ENCODE peak calls at places on chromosomes 11 and 22, in five cellular contexts. One of them, this sample, is unnamed.
A peak's percentile ranks its signal among the peaks of the same experiment; 100 is the strongest.

GRCh38 chr22:22366478-22366988 is 121.9 kb downstream of the VPREB1 start:
- DNase-seq in mesenchymal stem cell: no peak
- DNase-seq in A549: no peak
- DNase-seq in iPS DF 6.9: no peak
- DNase-seq in OCI-LY7: peak; percentile 63
- DNase-seq in this sample: no peak

GRCh38 chr11:70304208-70304603 is 33.7 kb downstream of the PPFIA1 start:
- DNase-seq in mesenchymal stem cell: no peak
- DNase-seq in A549: no peak
- DNase-seq in iPS DF 6.9: no peak
- DNase-seq in OCI-LY7: no peak
- DNase-seq in this sample: no peak

GRCh38 chr22:50507991-50508884 is at the start of gene NCAPH2:
- DNase-seq in mesenchymal stem cell: peak; percentile 96
- DNase-seq in A549: peak; percentile 85
- DNase-seq in iPS DF 6.9: peak; percentile 93
- DNase-seq in OCI-LY7: peak; percentile 99
- DNase-seq in this sample: peak; percentile 94

GRCh38 chr11:116420030-116420429 is 352.8 kb downstream of the BUD13 start:
- DNase-seq in mesenchymal stem cell: no peak
- DNase-seq in A549: no peak
- DNase-seq in iPS DF 6.9: no peak
- DNase-seq in OCI-LY7: no peak
- DNase-seq in this sample: no peak

GRCh38 chr11:19200410-19201201 is 1.2 kb downstream of the CSRP3 start:
- DNase-seq in mesenchymal stem cell: no peak
- DNase-seq in A549: no peak
- DNase-seq in iPS DF 6.9: no peak
- DNase-seq in OCI-LY7: no peak
- DNase-seq in this sample: no peak

GRCh38 chr22:34099278-34099677 is 179.0 kb upstream of the LARGE1 start:
- DNase-seq in mesenchymal stem cell: no peak
- DNase-seq in A549: no peak
- DNase-seq in iPS DF 6.9: no peak
- DNase-seq in OCI-LY7: no peak
- DNase-seq in this sample: no peak

GRCh38 chr11:86244063-86244521 is 461 bp upstream of the EED start:
- DNase-seq in mesenchymal stem cell: no peak
- DNase-seq in A549: peak; percentile 93
- DNase-seq in iPS DF 6.9: no peak
- DNase-seq in OCI-LY7: peak; percentile 92
- DNase-seq in this sample: peak; percentile 80

GRCh38 chr11:117337061-117337460 is 9.4 kb downstream of the CEP164 start:
- DNase-seq in mesenchymal stem cell: no peak
- DNase-seq in A549: no peak
- DNase-seq in iPS DF 6.9: no peak
- DNase-seq in OCI-LY7: no peak
- DNase-seq in this sample: no peak

GRCh38 chr22:45101828-45102227 is 61.9 kb upstream of the NUP50 start:
- DNase-seq in mesenchymal stem cell: peak; percentile 56
- DNase-seq in A549: peak; percentile 34
- DNase-seq in iPS DF 6.9: peak; percentile 73
- DNase-seq in OCI-LY7: peak; percentile 77
- DNase-seq in this sample: no peak

GRCh38 chr11:87712802-87713202 is 462.4 kb downstream of the RAB38 start:
- DNase-seq in mesenchymal stem cell: no peak
- DNase-seq in A549: no peak
- DNase-seq in iPS DF 6.9: peak; percentile 20
- DNase-seq in OCI-LY7: peak; percentile 3
- DNase-seq in this sample: no peak

DNA sequence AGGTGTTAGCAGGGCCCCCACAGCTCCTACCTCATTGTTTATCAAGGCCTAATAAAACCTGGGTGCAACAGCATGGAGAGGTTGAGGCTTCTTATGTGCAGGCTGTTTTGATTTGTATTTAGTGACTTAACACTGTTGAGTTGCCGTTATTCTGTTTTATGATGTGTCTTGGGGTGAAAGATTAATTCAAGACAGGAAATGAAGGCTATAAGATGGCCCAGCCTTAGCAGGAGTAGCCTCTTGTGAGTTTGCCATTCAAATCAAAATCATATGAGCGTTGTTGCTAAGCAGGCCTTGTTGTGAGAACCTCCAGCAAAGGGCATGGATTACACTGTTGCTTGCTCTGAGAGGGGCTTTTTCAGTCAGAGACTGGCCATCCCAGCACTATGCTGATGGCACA is 31.8 kb downstream of the MICAL2 start:
- DNase-seq in mesenchymal stem cell: no peak
- DNase-seq in A549: no peak
- DNase-seq in iPS DF 6.9: no peak
- DNase-seq in OCI-LY7: no peak
- DNase-seq in this sample: no peak
- H3K4me1 ChIP-seq in mesenchymal stem cell: peaks cover 19% of the 10 kb centered on the region
- H3K4me1 ChIP-seq in A549: peaks cover 43% of the 10 kb centered on the region
- H3K4me1 ChIP-seq in iPS DF 6.9: no peaks in the 10 kb centered on the region
- H3K4me1 ChIP-seq in OCI-LY7: no peaks in the 10 kb centered on the region
- H3K4me1 ChIP-seq in this sample: no peaks in the 10 kb centered on the region

GRCh38 chr22:49040754-49041467 is 786.8 kb downstream of the BRD1 start:
- DNase-seq in mesenchymal stem cell: no peak
- DNase-seq in A549: no peak
- DNase-seq in iPS DF 6.9: no peak
- DNase-seq in OCI-LY7: no peak
- DNase-seq in this sample: peak; percentile 21
- H3K9me3 ChIP-seq in mesenchymal stem cell: no peaks in the 10 kb centered on the region
- H3K9me3 ChIP-seq in A549: no peaks in the 10 kb centered on the region
- H3K9me3 ChIP-seq in iPS DF 6.9: peaks cover 47% of the 10 kb centered on the region
- H3K9me3 ChIP-seq in OCI-LY7: peaks cover 5% of the 10 kb centered on the region
- H3K9me3 ChIP-seq in this sample: no peaks in the 10 kb centered on the region

DNA sequence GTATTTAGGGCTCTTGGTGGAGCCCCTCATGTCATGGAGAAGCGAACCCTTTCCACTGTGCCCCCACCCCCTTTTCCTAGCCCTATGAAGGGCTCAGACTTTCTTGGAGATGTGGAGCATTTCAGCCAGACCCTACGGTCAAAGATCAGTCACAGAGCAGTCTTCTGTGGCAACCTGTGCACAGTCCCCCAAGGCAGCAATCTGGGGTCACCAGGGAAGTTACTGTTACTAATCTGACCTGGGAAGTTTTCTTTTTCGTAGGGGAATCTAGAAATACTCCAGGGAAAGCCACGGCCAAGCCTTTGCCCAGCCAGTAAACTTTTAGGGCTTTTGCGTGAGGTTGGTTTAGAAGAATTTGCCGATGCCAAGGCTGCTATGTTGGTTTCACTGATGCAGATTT is 50.6 kb downstream of the ZBTB16 start:
- DNase-seq in mesenchymal stem cell: no peak
- DNase-seq in A549: no peak
- DNase-seq in iPS DF 6.9: no peak
- DNase-seq in OCI-LY7: no peak
- DNase-seq in this sample: no peak
- H3K4me3 ChIP-seq in mesenchymal stem cell: no peak overlapping the region
- H3K4me3 ChIP-seq in A549: no peak overlapping the region
- H3K4me3 ChIP-seq in iPS DF 6.9: no peak overlapping the region
- H3K4me3 ChIP-seq in OCI-LY7: no peak overlapping the region
- H3K4me3 ChIP-seq in this sample: no peak overlapping the region

DNA sequence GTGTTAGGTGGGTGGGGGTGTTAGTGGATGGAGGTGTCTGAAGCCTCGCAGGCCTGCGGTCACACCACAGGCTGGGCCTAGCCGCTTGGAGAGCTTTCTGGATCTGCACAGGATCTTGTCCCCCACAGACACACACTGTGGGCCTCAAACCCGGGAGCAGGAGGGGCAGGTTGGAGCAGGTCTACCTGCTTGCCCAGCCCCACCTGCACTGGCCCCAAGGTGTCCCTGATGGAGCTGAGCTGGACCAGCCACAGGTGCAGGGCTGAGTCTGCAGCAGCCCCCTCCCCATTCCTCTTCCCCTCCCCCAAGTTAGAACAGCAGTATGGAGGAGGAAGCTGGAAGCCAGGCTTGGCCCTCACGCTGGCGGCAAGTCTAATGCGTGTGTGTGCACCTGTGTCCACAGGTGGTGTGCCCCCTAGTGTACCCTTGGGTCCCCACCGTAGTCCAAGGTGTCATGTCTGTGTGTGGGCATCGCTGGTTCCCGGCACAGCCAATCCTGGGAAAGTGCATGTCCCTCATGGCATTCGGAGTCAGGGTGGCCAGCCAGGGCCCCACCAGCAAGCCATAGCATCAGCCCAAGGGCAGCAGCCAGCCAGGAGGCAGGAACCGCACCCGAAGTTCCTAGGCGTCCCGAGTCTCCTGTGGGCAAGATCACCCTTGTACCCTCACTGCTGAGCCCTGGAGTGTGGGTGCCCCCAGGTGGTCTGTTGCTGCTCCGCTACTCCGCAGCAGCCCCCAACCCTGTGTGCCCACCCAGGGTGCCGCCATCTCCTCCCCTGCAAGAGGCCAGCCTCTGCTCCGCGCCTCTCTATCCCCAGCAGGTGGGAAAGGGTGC is 2.0 kb upstream of the GATD1 start:
- DNase-seq in mesenchymal stem cell: no peak
- DNase-seq in A549: no peak
- DNase-seq in iPS DF 6.9: no peak
- DNase-seq in OCI-LY7: no peak
- DNase-seq in this sample: no peak
- H3K4me1 ChIP-seq in mesenchymal stem cell: peaks cover 46% of the 10 kb centered on the region
- H3K4me1 ChIP-seq in A549: peaks cover 28% of the 10 kb centered on the region
- H3K4me1 ChIP-seq in iPS DF 6.9: peaks cover 5% of the 10 kb centered on the region
- H3K4me1 ChIP-seq in OCI-LY7: peaks cover 22% of the 10 kb centered on the region
- H3K4me1 ChIP-seq in this sample: peaks cover 16% of the 10 kb centered on the region

GRCh38 chr11:6618117-6619020 is 853 bp downstream of the TPP1 start:
- DNase-seq in mesenchymal stem cell: peak; percentile 97
- DNase-seq in A549: no peak
- DNase-seq in iPS DF 6.9: no peak
- DNase-seq in OCI-LY7: peak; percentile 12
- DNase-seq in this sample: peak; percentile 21

GRCh38 chr11:6615046-6615445 is 3.0 kb upstream of the TAF10 start:
- DNase-seq in mesenchymal stem cell: no peak
- DNase-seq in A549: no peak
- DNase-seq in iPS DF 6.9: no peak
- DNase-seq in OCI-LY7: no peak
- DNase-seq in this sample: no peak

GRCh38 chr11:6615882-6616585 is 3.2 kb downstream of the TPP1 start:
- DNase-seq in mesenchymal stem cell: peak; percentile 60
- DNase-seq in A549: no peak
- DNase-seq in iPS DF 6.9: no peak
- DNase-seq in OCI-LY7: no peak
- DNase-seq in this sample: peak; percentile 18

GRCh38 chr11:6617315-6617781 is 1.9 kb downstream of the TPP1 start:
- DNase-seq in mesenchymal stem cell: peak; percentile 89
- DNase-seq in A549: no peak
- DNase-seq in iPS DF 6.9: no peak
- DNase-seq in OCI-LY7: no peak
- DNase-seq in this sample: peak; percentile 24

GRCh38 chr11:6616596-6617250 is 2.5 kb downstream of the TPP1 start:
- DNase-seq in mesenchymal stem cell: no peak
- DNase-seq in A549: no peak
- DNase-seq in iPS DF 6.9: no peak
- DNase-seq in OCI-LY7: no peak
- DNase-seq in this sample: no peak
- H3K9me3 ChIP-seq in mesenchymal stem cell: no peaks in the 10 kb centered on the region
- H3K9me3 ChIP-seq in A549: no peaks in the 10 kb centered on the region
- H3K9me3 ChIP-seq in iPS DF 6.9: no peaks in the 10 kb centered on the region
- H3K9me3 ChIP-seq in OCI-LY7: no peaks in the 10 kb centered on the region
- H3K9me3 ChIP-seq in this sample: no peaks in the 10 kb centered on the region

DNA sequence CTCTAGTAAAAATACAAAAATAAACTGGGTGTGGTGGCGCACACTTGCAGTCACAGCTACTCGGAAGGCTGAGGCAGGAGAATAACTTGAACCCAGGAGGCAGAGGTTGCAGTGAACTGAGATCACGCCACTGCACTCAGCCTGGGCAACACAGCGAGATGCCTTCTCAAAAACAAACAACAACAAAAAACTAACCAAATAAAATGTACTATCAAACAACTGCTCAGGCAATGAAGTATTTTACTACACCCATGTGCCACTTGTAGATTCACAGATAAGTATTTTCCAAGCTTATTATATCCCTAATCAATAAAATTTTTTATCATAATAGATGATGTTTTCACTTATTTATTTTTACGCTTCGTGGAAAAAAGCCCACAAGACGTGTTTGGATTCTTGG is 924 bp downstream of the C11orf65 start:
- DNase-seq in mesenchymal stem cell: no peak
- DNase-seq in A549: no peak
- DNase-seq in iPS DF 6.9: no peak
- DNase-seq in OCI-LY7: no peak
- DNase-seq in this sample: no peak
- H3K4me3 ChIP-seq in mesenchymal stem cell: peak overlapping the region; percentile 18
- H3K4me3 ChIP-seq in A549: peak overlapping the region; percentile 56
- H3K4me3 ChIP-seq in iPS DF 6.9: no peak overlapping the region
- H3K4me3 ChIP-seq in OCI-LY7: peak overlapping the region; percentile 89
- H3K4me3 ChIP-seq in this sample: peak overlapping the region; percentile 56

DNA sequence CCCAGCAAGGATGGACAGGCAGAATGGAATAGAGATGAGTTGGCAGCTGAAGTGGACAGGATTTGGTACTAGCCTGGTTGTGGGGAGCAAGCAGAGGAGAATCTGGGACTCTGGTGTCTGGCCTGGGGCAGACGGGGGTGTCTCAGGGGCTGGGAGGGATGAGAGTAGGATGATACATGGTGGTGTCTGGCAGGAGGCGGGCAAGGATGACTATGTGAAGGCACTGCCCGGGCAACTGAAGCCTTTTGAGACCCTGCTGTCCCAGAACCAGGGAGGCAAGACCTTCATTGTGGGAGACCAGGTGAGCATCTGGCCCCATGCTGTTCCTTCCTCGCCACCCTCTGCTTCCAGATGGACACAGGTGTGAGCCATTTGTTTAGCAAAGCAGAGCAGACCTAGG is 2.3 kb downstream of the GSTP1 start:
- DNase-seq in mesenchymal stem cell: no peak
- DNase-seq in A549: no peak
- DNase-seq in iPS DF 6.9: no peak
- DNase-seq in OCI-LY7: peak; percentile 20
- DNase-seq in this sample: no peak
- H3K4me1 ChIP-seq in mesenchymal stem cell: peaks cover 31% of the 10 kb centered on the region
- H3K4me1 ChIP-seq in A549: peaks cover 36% of the 10 kb centered on the region
- H3K4me1 ChIP-seq in iPS DF 6.9: peaks cover 8% of the 10 kb centered on the region
- H3K4me1 ChIP-seq in OCI-LY7: peaks cover 61% of the 10 kb centered on the region
- H3K4me1 ChIP-seq in this sample: peaks cover 26% of the 10 kb centered on the region

DNA sequence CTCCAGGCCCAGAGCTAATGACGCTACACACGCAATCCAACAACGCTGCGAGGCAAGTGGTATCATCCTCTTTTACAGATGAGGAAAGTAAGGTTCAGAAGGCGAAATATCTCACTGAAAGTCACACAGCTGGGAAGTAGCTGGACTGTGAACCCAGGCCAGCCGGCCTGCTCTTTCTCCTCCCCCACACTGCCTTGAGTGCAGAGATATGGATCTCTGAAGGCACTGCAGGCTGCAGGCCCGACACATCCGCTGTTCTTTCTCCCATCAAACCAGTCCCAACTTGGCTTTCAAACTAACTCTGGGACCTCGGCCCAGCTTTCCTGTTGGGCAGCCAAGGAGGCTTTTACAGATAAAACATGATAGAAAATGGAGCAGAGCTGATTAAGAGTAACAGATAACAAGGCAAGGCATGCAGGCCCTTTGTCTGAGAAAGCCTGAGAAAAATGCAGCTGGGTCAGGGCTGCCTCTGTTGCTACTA is 64.0 kb upstream of the PTPRJ start:
- DNase-seq in mesenchymal stem cell: peak; percentile 53
- DNase-seq in A549: no peak
- DNase-seq in iPS DF 6.9: no peak
- DNase-seq in OCI-LY7: no peak
- DNase-seq in this sample: no peak
- H3K9me3 ChIP-seq in mesenchymal stem cell: no peaks in the 10 kb centered on the region
- H3K9me3 ChIP-seq in A549: no peaks in the 10 kb centered on the region
- H3K9me3 ChIP-seq in iPS DF 6.9: no peaks in the 10 kb centered on the region
- H3K9me3 ChIP-seq in OCI-LY7: no peaks in the 10 kb centered on the region
- H3K9me3 ChIP-seq in this sample: no peaks in the 10 kb centered on the region

This sample was measured in RWPE2.